ENCODE peak calls at places on chromosomes 12 and 14, in seven cellular contexts. Y is lung, H is body of pancreas, T is HCT116, G is HFF-Myc, I is left lung, X is testis. P is an unnamed sample.

GRCh38 chr12:101243074-101243473 is 33.0 kb upstream of the SLC5A8 start:
- DNase-seq in Y (no peak), H (no peak), T (no peak), G (no peak), I (no peak), X (no peak), P (no peak)

GRCh38 chr14:64726585-64726890 is 22.3 kb downstream of the PLEKHG3 start:
- DNase-seq in Y (no peak), H (peak), T (peak), G (no peak), I (no peak), X (no peak), P (no peak)

GRCh38 chr14:105503918-105504692 is 13.1 kb downstream of the TEDC1 start:
- DNase-seq in Y (no peak), H (no peak), T (no peak), G (no peak), I (peak), X (no peak), P (no peak)

GRCh38 chr14:98743536-98743935 is 528.5 kb downstream of the BCL11B start:
- DNase-seq in Y (peak), H (no peak), T (no peak), G (no peak), I (no peak), X (no peak), P (peak)

GRCh38 chr12:25387136-25388050 is 136.7 kb upstream of the KRAS start:
- DNase-seq in Y (peak), H (peak), T (peak), G (peak), I (peak), X (peak), P (no peak)

GRCh38 chr14:73240816-73241480 is 3.6 kb downstream of the PAPLN start:
- DNase-seq in Y (no peak), H (peak), T (no peak), G (no peak), I (peak), X (no peak), P (no peak)

GRCh38 chr14:61608245-61609142 is 86.8 kb upstream of the HIF1A start:
- DNase-seq in Y (no peak), H (no peak), T (no peak), G (no peak), I (no peak), X (no peak), P (no peak)

GRCh38 chr14:99412122-99413061 is 68.3 kb downstream of the SETD3 start:
- DNase-seq in Y (no peak), H (no peak), T (no peak), G (no peak), I (no peak), X (no peak), P (no peak)

GRCh38 chr14:37195327-37195726 is 2.4 kb upstream of the MIPOL1 start:
- DNase-seq in Y (no peak), H (no peak), T (no peak), G (no peak), I (no peak), X (no peak), P (no peak)

GRCh38 chr14:37889087-37889486 is 293.7 kb downstream of the TTC6 start:
- DNase-seq in Y (no peak), H (no peak), T (no peak), G (no peak), I (no peak), X (peak), P (no peak)

GRCh38 chr12:105775351-105775750 is 363.4 kb downstream of the NUAK1 start:
- DNase-seq in Y (no peak), H (no peak), T (no peak), G (no peak), I (no peak), X (no peak), P (no peak)

GRCh38 chr12:104057771-104058197 is 6.5 kb upstream of the HCFC2 start:
- DNase-seq in Y (no peak), H (no peak), T (no peak), G (no peak), I (no peak), X (no peak), P (no peak)

GRCh38 chr12:98863167-98863566 is 218.1 kb downstream of the APAF1 start:
- DNase-seq in Y (no peak), H (no peak), T (no peak), G (no peak), I (no peak), X (no peak), P (no peak)

GRCh38 chr14:22428681-22429315 is 160.2 kb downstream of the DAD1 start:
- DNase-seq in Y (no peak), H (no peak), T (no peak), G (no peak), I (no peak), X (no peak), P (no peak)

GRCh38 chr12:3119745-3120660 is 42.8 kb downstream of the TSPAN9 start:
- DNase-seq in Y (no peak), H (peak), T (no peak), G (no peak), I (no peak), X (peak), P (no peak)

GRCh38 chr12:51307655-51308593 is 16.1 kb downstream of the BIN2 start:
- DNase-seq in Y (no peak), H (no peak), T (peak), G (no peak), I (no peak), X (no peak), P (no peak)

GRCh38 chr12:65822732-65823480 is 1.4 kb upstream of the HMGA2 start:
- DNase-seq in Y (no peak), H (no peak), T (peak), G (peak), I (no peak), X (no peak), P (no peak)

GRCh38 chr12:123928274-123928865 is 44.3 kb downstream of the CCDC92 start:
- DNase-seq in Y (no peak), H (no peak), T (no peak), G (no peak), I (no peak), X (no peak), P (no peak)

GRCh38 chr12:63985456-63985855 is 141.0 kb downstream of the SRGAP1 start:
- DNase-seq in Y (no peak), H (no peak), T (no peak), G (no peak), I (no peak), X (no peak), P (no peak)

GRCh38 chr12:120225200-120225558 is 24.3 kb upstream of the RPLP0 start:
- DNase-seq in Y (no peak), H (no peak), T (no peak), G (no peak), I (no peak), X (no peak), P (no peak)

GRCh38 chr12:102172436-102172835 is 25.2 kb downstream of the PMCH start:
- DNase-seq in Y (no peak), H (no peak), T (no peak), G (no peak), I (no peak), X (no peak), P (no peak)

GRCh38 chr12:56338643-56339422 is at the start of gene IL23A:
- DNase-seq in Y (no peak), H (no peak), T (no peak), G (no peak), I (no peak), X (no peak), P (no peak)

GRCh38 chr12:27534060-27534764 is 10.2 kb downstream of the PPFIBP1 start:
- DNase-seq in Y (no peak), H (no peak), T (no peak), G (no peak), I (no peak), X (no peak), P (no peak)

GRCh38 chr12:71236133-71236660 is 78.4 kb upstream of the TSPAN8 start:
- DNase-seq in Y (no peak), H (no peak), T (no peak), G (no peak), I (no peak), X (no peak), P (no peak)

GRCh38 chr12:67732857-67733256 is 84.3 kb downstream of the DYRK2 start:
- DNase-seq in Y (no peak), H (no peak), T (no peak), G (no peak), I (no peak), X (no peak), P (no peak)

GRCh38 chr12:57757771-57758170 is 2.9 kb downstream of the MARCHF9 start:
- DNase-seq in Y (no peak), H (no peak), T (no peak), G (no peak), I (no peak), X (no peak), P (no peak)

GRCh38 chr12:57755454-57756372 is 810 bp downstream of the MARCHF9 start:
- DNase-seq in Y (no peak), H (peak), T (no peak), G (no peak), I (peak), X (no peak), P (no peak)

GRCh38 chr12:57754411-57755193 is at the start of gene MARCHF9:
- DNase-seq in Y (peak), H (peak), T (no peak), G (no peak), I (peak), X (peak), P (no peak)

GRCh38 chr12:57755194-57755453 is 221 bp downstream of the MARCHF9 start:
- DNase-seq in Y (no peak), H (no peak), T (no peak), G (no peak), I (no peak), X (no peak), P (no peak)

GRCh38 chr12:57756406-57757341 is 1.8 kb downstream of the MARCHF9 start:
- DNase-seq in Y (no peak), H (peak), T (no peak), G (no peak), I (peak), X (peak), P (no peak)
- H3K4me3 ChIP-seq in Y (no peak), H (no peak), T (peak), G (no peak), I (peak), X (peak), P (peak)

GRCh38 chr12:1533205-1533601 is 61.2 kb downstream of the FBXL14 start:
- DNase-seq in Y (no peak), H (no peak), T (no peak), G (no peak), I (no peak), X (no peak), P (no peak)
- H3K4me3 ChIP-seq in Y (no peak), H (no peak), T (no peak), G (no peak), I (no peak), X (no peak), P (no peak)

GRCh38 chr14:89067293-89067972 is 243.0 kb downstream of the TTC8 start:
- DNase-seq in Y (no peak), H (no peak), T (no peak), G (no peak), I (no peak), X (no peak), P (no peak)
- H3K4me3 ChIP-seq in Y (no peak), H (no peak), T (no peak), G (no peak), I (no peak), X (no peak), P (no peak)

GRCh38 chr14:95518045-95518751 is 1.7 kb upstream of the SYNE3 start:
- DNase-seq in Y (no peak), H (no peak), T (no peak), G (no peak), I (no peak), X (peak), P (no peak)
- H3K4me3 ChIP-seq in Y (no peak), H (no peak), T (no peak), G (no peak), I (no peak), X (no peak), P (no peak)

DNA sequence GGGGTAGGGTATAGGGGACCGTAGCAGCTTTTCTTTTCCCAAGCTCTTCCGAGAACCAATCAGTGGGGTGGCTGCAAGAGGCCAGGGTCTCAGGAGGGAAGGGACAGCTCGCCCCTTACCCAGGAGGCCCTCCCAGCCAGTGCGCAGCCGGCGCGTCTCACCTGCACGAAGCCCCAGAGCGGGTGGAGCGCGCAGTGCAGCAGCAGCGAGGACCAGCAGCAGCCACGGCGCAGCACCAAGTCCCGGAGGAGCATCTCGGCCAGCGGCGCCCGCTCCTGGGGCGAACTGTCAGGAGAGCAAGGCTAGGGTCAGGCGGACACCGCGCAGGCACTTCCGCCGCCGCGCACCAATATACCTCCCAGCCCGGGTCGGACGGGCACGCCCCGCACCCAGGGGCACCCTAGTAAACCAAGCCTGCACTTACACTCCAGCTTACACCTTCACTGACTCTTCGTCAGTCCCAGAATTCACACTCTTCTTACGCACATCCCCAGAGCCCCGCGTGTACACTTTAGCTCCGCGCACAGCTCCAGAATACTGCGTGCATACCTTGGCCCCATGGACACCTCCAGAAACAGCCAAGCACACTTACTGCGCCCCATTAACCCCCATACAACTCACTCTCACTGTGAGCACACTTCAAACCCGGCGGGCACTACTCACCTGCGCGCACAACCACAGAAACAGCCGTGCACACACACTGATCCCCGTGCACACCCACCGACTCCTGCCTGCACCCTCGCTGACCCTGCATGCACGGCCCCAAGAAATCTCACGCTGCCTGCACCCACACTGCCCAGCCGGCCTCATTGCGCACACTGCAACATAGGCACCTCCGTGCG is 599 bp downstream of the PRIMA1 start:
- DNase-seq in Y (no peak), H (no peak), T (no peak), G (no peak), I (no peak), X (no peak), P (no peak)
- H3K4me3 ChIP-seq in Y (peak), H (no peak), T (peak), G (no peak), I (no peak), X (peak), P (peak)

GRCh38 chr12:6646276-6647082 is 753 bp downstream of the ACRBP start:
- DNase-seq in Y (no peak), H (no peak), T (no peak), G (no peak), I (no peak), X (no peak), P (no peak)
- H3K4me3 ChIP-seq in Y (peak), H (peak), T (no peak), G (peak), I (peak), X (peak), P (peak)

GRCh38 chr12:11667159-11667558 is 17.7 kb downstream of the ETV6 start:
- DNase-seq in Y (no peak), H (no peak), T (no peak), G (no peak), I (no peak), X (no peak), P (no peak)
- H3K4me3 ChIP-seq in Y (no peak), H (no peak), T (no peak), G (no peak), I (no peak), X (no peak), P (no peak)